ENCODE peak calls at places on chromosomes 11 and 22, in six cellular contexts. E is tibial nerve, S is psoas muscle, W is HFFc6, A is endothelial cell, J is dorsolateral prefrontal cortex. U is an unnamed sample.

GRCh38 chr22:32803020-32803758 is 1.7 kb downstream of the TIMP3 start:
- DNase-seq in E (no peak), J (no peak), W (peak), A (no peak), S (no peak), U (no peak)

GRCh38 chr11:35011389-35011788 is 95.0 kb downstream of the PDHX start:
- DNase-seq in J (no peak), W (peak), S (no peak), E (no peak), A (no peak), U (peak)

GRCh38 chr11:131591051-131591461 is 220.6 kb downstream of the NTM start:
- DNase-seq in W (no peak), J (no peak), S (no peak), A (no peak), E (no peak), U (no peak)

GRCh38 chr11:23288001-23288783 is 427.9 kb upstream of the CCDC179 start:
- DNase-seq in W (peak), S (no peak), E (no peak), J (no peak), A (no peak), U (peak)

GRCh38 chr22:46827781-46828180 is 65.3 kb downstream of the TBC1D22A start:
- DNase-seq in W (no peak), S (no peak), A (no peak), E (no peak), J (no peak), U (no peak)

GRCh38 chr22:35258144-35258988 is 1.1 kb downstream of the HMGXB4 start:
- DNase-seq in S (no peak), A (peak), W (no peak), E (no peak), J (no peak), U (no peak)

GRCh38 chr22:19719055-19719482 is 4.3 kb upstream of the GP1BB start:
- DNase-seq in J (no peak), S (no peak), W (no peak), A (no peak), E (no peak), U (no peak)

GRCh38 chr11:17573526-17573925 is 26.5 kb downstream of the OTOG start:
- DNase-seq in A (no peak), J (no peak), E (no peak), S (no peak), W (no peak), U (no peak)

GRCh38 chr11:102792604-102793003 is 5.4 kb downstream of the MMP1 start:
- DNase-seq in S (no peak), W (no peak), J (no peak), A (no peak), E (no peak), U (no peak)

GRCh38 chr11:31847761-31848160 is 36.6 kb upstream of the PAX6 start:
- DNase-seq in E (no peak), A (no peak), S (no peak), J (no peak), W (no peak), U (no peak)

GRCh38 chr22:50677493-50678217 is 5.0 kb downstream of the SHANK3 start:
- DNase-seq in A (no peak), E (no peak), J (no peak), W (no peak), S (no peak), U (no peak)

GRCh38 chr11:19246816-19247215 is 6.1 kb upstream of the E2F8 start:
- DNase-seq in J (no peak), W (no peak), E (no peak), A (no peak), S (no peak), U (no peak)

GRCh38 chr11:62555464-62556092 is 9.0 kb upstream of the AHNAK start:
- DNase-seq in E (no peak), J (no peak), S (no peak), A (no peak), W (no peak), U (no peak)

GRCh38 chr11:57513911-57514537 is 1.5 kb downstream of the SLC43A1 start:
- DNase-seq in S (peak), A (peak), E (no peak), J (no peak), W (no peak), U (no peak)

GRCh38 chr11:134207538-134208239 is 16.1 kb downstream of the NCAPD3 start:
- DNase-seq in W (peak), S (peak), A (peak), J (no peak), E (no peak), U (no peak)

GRCh38 chr22:38435010-38435409 is 20.0 kb downstream of the KCNJ4 start:
- DNase-seq in S (no peak), E (no peak), W (no peak), A (no peak), J (no peak), U (no peak)

GRCh38 chr11:41031571-41032060 is 427.8 kb downstream of the LRRC4C start:
- DNase-seq in S (no peak), A (no peak), W (no peak), J (no peak), E (no peak), U (no peak)

GRCh38 chr11:78825531-78825930 is 250.9 kb upstream of the NARS2 start:
- DNase-seq in E (no peak), A (no peak), W (no peak), S (no peak), J (no peak), U (no peak)

GRCh38 chr11:2696461-2696860 is 3.3 kb downstream of the KCNQ1OT1 start:
- DNase-seq in J (no peak), W (no peak), E (no peak), A (no peak), S (no peak), U (no peak)

GRCh38 chr22:19820880-19821522 is 33.7 kb downstream of the GNB1L start:
- DNase-seq in A (peak), S (no peak), W (no peak), J (no peak), E (no peak), U (no peak)

GRCh38 chr11:102410382-102410784 is 42.2 kb downstream of the TMEM123 start:
- DNase-seq in W (no peak), J (no peak), A (no peak), E (no peak), S (no peak), U (no peak)

GRCh38 chr11:117016246-117016645 is 82.0 kb downstream of the SIK3 start:
- DNase-seq in S (no peak), E (no peak), W (no peak), A (no peak), J (no peak), U (no peak)
- TF ChIP-seq CTCF in S (no peak), E (no peak), W (no peak), A (no peak), J (no peak), U (no peak)

GRCh38 chr22:29702025-29702930 is 17.5 kb upstream of the CABP7 start:
- DNase-seq in E (no peak), J (no peak), W (no peak), A (no peak), S (no peak), U (no peak)

GRCh38 chr22:29700206-29700948 is 19.4 kb upstream of the CABP7 start:
- DNase-seq in S (no peak), E (no peak), A (no peak), J (no peak), W (peak), U (no peak)

GRCh38 chr22:29703595-29704195 is 16.1 kb upstream of the CABP7 start:
- DNase-seq in S (no peak), J (no peak), E (no peak), W (no peak), A (no peak), U (no peak)

GRCh38 chr22:29702931-29703594 is 16.7 kb upstream of the CABP7 start:
- DNase-seq in A (no peak), J (no peak), E (no peak), W (no peak), S (peak), U (no peak)

DNA sequence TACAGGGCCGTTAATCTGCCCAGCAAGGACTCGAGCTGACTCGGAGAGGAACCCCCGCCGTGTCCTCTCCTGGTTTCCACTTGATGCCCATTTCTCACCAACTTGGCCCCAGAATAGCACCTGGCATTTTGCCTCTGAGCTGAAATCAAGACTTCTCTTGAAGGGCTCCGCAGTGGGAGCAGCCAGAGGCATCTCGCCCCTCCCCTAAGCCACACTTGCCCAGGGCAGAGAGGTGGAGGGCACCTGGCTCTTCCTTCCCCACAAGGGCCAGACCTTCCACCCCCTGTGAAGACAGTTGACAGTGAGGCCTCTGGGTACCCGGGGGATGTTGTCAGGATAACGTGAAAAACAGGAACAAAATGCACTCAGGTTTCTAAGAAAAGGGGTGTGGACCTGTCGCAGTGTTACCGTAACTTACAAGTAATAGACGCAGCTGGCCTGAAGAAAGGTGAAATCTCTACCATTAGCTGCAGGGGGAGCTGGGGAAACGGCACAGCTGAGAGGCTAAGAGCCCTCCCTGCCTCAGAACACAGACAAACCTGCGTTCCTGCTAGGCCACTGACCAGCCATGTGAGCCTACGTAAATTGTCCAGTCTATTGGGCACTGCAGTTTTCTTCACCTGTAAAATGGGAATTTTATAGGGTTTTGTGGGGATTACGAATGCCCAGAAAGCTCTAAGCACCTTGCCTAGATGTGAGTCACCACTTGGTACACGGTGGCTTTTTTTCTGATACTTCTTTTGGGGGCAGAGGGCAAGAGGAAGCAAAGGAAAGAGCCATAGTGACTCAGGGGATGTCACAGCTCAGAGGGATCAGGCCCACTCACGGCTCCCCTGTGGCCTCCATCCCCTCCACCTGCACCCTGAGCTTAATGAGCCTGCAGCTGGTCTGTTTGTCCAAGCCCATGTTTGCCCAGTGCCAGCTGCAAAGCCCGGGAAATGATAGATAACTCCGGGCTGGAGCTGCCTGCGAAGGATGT is 18.6 kb upstream of the CABP7 start:
- DNase-seq in E (no peak), W (peak), S (no peak), A (peak), J (no peak), U (no peak)
- TF ChIP-seq CTCF in E (no peak), W (peak), S (no peak), A (no peak), J (no peak), U (no peak)

GRCh38 chr11:48109046-48109666 is 107.5 kb upstream of the OR4B1 start:
- DNase-seq in J (no peak), S (no peak), A (no peak), E (no peak), W (peak), U (peak)
- TF ChIP-seq CTCF in J (peak), S (peak), A (no peak), E (peak), W (peak), U (peak)

GRCh38 chr11:130573767-130574166 is 125.3 kb downstream of the ADAMTS15 start:
- DNase-seq in E (no peak), W (no peak), A (no peak), S (no peak), J (no peak), U (no peak)
- TF ChIP-seq CTCF in E (no peak), W (no peak), A (no peak), S (no peak), J (no peak), U (no peak)

DNA sequence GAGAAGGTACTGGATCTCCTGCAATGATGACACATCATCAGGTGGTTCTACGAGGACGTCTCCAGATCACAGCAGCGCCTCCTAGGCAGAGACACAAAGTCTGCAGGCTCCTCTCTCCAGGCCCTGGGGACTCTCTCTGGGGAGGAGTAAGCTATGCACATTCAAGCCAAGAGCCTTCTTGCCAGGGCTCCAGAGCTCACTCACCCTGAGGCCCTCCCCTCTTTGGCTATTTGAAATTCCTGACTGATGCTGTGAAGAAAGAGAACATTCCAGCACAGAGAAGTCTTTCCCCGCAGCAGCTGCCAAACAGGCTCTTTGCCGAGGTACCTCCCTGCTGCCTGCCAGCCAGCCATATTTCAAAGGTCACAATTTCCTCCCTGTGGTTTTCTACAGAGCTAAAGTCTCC is 204.9 kb downstream of the CSNK2A3 start:
- DNase-seq in A (no peak), E (peak), W (peak), S (peak), J (no peak), U (peak)
- TF ChIP-seq CTCF in A (no peak), E (peak), W (peak), S (peak), J (no peak), U (peak)

DNA sequence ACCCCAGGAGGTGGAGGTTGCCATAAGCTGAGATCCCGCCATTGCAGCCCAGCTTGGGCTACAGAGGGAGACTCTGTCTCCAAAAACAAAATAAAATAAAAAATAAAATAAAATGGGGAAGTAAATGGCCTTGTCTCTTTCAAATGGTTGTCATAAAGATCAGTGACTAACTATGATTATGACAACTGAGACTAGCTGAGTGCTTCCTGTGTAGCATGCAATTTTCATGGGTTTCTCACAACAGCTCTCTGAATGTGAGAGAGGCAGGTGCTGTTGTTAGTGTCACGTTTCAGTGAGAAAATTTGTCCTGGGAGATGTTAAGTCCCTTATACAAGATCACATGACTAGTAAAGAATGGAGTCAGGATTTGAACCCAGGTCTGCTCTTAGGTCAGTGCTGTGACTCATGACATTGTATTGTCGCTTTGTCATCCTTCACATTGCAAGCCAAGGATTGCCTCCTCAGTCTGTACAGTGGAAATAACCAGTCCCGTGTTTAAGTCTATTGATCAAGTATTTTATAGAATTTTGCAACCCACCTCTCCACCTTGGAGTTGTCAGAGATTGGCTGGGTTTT is 163.3 kb upstream of the CCDC90B start:
- DNase-seq in S (no peak), E (no peak), W (no peak), A (no peak), J (no peak), U (no peak)
- TF ChIP-seq CTCF in S (no peak), E (no peak), W (no peak), A (no peak), J (no peak), U (no peak)

GRCh38 chr22:41348964-41349484 is 32.7 kb upstream of the TEF start:
- DNase-seq in A (no peak), S (no peak), W (no peak), J (no peak), E (no peak), U (no peak)

GRCh38 chr22:41351011-41351410 is 30.7 kb upstream of the TEF start:
- DNase-seq in A (no peak), S (no peak), W (no peak), E (no peak), J (no peak), U (no peak)

GRCh38 chr22:41347066-41347859 is 34.5 kb upstream of the TEF start:
- DNase-seq in W (no peak), E (no peak), S (no peak), J (no peak), A (no peak), U (no peak)

GRCh38 chr22:41352058-41352457 is 29.7 kb upstream of the TEF start:
- DNase-seq in J (no peak), S (no peak), E (no peak), A (no peak), W (peak), U (no peak)

GRCh38 chr22:41350087-41350486 is 31.7 kb upstream of the TEF start:
- DNase-seq in A (no peak), J (no peak), S (no peak), W (no peak), E (no peak), U (no peak)
- TF ChIP-seq CTCF in A (no peak), J (no peak), S (no peak), W (no peak), E (no peak), U (no peak)

DNA sequence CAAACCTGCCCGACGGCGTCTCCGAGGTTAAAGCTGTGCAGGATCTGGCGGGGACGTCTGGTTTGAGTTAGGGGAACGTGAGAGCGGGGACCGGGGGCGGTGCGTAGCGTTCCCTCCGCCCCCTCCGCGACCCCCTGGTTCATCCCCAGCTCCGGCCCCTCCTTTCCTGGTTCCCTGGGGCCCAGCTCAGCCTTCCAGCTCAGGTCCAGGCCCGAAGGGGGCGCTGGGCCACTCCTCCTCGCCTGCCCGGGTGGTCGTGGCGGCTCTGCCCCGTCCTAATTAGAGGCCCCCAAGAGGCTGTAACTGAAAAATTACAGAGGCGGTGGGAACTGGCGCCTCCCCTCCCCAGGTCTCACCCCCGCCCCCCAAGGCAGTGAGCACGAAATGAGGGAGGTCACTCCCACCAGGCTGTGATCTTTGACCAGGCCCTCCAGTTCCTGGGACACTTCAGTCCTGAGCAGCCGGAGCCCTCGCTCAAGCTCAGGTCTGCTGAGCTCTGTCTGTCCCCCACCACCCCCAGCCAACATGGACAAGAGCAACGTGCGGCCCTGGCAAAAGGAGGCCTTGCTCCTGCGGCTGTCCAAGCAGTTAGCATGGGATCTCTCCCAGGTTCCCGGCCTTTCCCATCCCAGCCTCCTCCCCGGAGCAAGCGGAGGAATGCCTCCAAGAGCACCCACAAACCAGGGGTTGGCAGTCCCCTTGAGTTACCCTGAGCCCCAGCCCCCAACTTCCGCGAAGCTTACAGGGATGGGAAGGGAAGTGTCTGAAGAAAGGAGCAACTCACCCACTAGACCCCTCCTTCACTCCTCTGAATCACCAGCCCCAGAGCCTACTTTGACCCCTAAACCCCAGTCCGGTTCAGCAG is 3.3 kb downstream of the CD248 start:
- DNase-seq in E (no peak), W (no peak), S (peak), J (no peak), A (no peak), U (no peak)
- TF ChIP-seq CTCF in E (no peak), W (peak), S (no peak), J (no peak), A (no peak), U (peak)

U was measured in AG09319.